ENCODE peak calls at places on chromosomes 2 and 18, in seven cellular contexts. One of them, this sample, is unnamed.
A peak's percentile ranks its signal among the peaks of the same experiment; 100 is the strongest.

GRCh38 chr2:20300656-20301055 is 50.0 kb downstream of the PUM2 start:
- DNase-seq in PC-3: no peak
- DNase-seq in PC-9: no peak
- DNase-seq in fibroblast of lung: no peak
- DNase-seq in tibial artery: no peak
- DNase-seq in mesendoderm: peak; percentile 70
- DNase-seq in sigmoid colon: no peak
- DNase-seq in this sample: no peak

GRCh38 chr2:220198911-220199310 is 571.5 kb downstream of the SLC4A3 start:
- DNase-seq in PC-3: peak; percentile 83
- DNase-seq in PC-9: peak; percentile 77
- DNase-seq in fibroblast of lung: peak; percentile 93
- DNase-seq in tibial artery: peak; percentile 29
- DNase-seq in mesendoderm: no peak
- DNase-seq in sigmoid colon: no peak
- DNase-seq in this sample: no peak

GRCh38 chr18:58856881-58857280 is 7.8 kb upstream of the ZNF532 start:
- DNase-seq in PC-3: peak; percentile 85
- DNase-seq in PC-9: peak; percentile 76
- DNase-seq in fibroblast of lung: peak; percentile 60
- DNase-seq in tibial artery: no peak
- DNase-seq in mesendoderm: no peak
- DNase-seq in sigmoid colon: peak; percentile 33
- DNase-seq in this sample: no peak

GRCh38 chr2:112811841-112812306 is 24.7 kb downstream of the IL1B start:
- DNase-seq in PC-3: peak; percentile 78
- DNase-seq in PC-9: no peak
- DNase-seq in fibroblast of lung: peak; percentile 64
- DNase-seq in tibial artery: no peak
- DNase-seq in mesendoderm: peak; percentile 51
- DNase-seq in sigmoid colon: no peak
- DNase-seq in this sample: no peak

GRCh38 chr18:68299906-68300305 is 415.0 kb downstream of the TMX3 start:
- DNase-seq in PC-3: peak; percentile 90
- DNase-seq in PC-9: no peak
- DNase-seq in fibroblast of lung: no peak
- DNase-seq in tibial artery: no peak
- DNase-seq in mesendoderm: no peak
- DNase-seq in sigmoid colon: no peak
- DNase-seq in this sample: no peak

GRCh38 chr2:172865422-172865821 is 129.8 kb downstream of the RAPGEF4 start:
- DNase-seq in PC-3: peak; percentile 39
- DNase-seq in PC-9: no peak
- DNase-seq in fibroblast of lung: peak; percentile 11
- DNase-seq in tibial artery: no peak
- DNase-seq in mesendoderm: peak; percentile 29
- DNase-seq in sigmoid colon: no peak
- DNase-seq in this sample: no peak

GRCh38 chr2:96771792-96772618 is 11.3 kb downstream of the CNNM4 start:
- DNase-seq in PC-3: peak; percentile 91
- DNase-seq in PC-9: peak; percentile 94
- DNase-seq in fibroblast of lung: no peak
- DNase-seq in tibial artery: no peak
- DNase-seq in mesendoderm: peak; percentile 62
- DNase-seq in sigmoid colon: no peak
- DNase-seq in this sample: no peak

GRCh38 chr2:224712346-224712745 is 3.8 kb downstream of the CCDC195 start:
- DNase-seq in PC-3: no peak
- DNase-seq in PC-9: no peak
- DNase-seq in fibroblast of lung: peak; percentile 7
- DNase-seq in tibial artery: no peak
- DNase-seq in mesendoderm: no peak
- DNase-seq in sigmoid colon: no peak
- DNase-seq in this sample: no peak

GRCh38 chr2:85898881-85899280 is 10.1 kb upstream of the ST3GAL5 start:
- DNase-seq in PC-3: no peak
- DNase-seq in PC-9: no peak
- DNase-seq in fibroblast of lung: no peak
- DNase-seq in tibial artery: no peak
- DNase-seq in mesendoderm: no peak
- DNase-seq in sigmoid colon: no peak
- DNase-seq in this sample: no peak

GRCh38 chr2:191846787-191847620 is at the start of gene CAVIN2:
- DNase-seq in PC-3: peak; percentile 60
- DNase-seq in PC-9: no peak
- DNase-seq in fibroblast of lung: peak; percentile 96
- DNase-seq in tibial artery: peak; percentile 62
- DNase-seq in mesendoderm: peak; percentile 53
- DNase-seq in sigmoid colon: peak; percentile 90
- DNase-seq in this sample: peak; percentile 70

GRCh38 chr2:240375024-240375645 is 60.3 kb upstream of the GPC1 start:
- DNase-seq in PC-3: no peak
- DNase-seq in PC-9: no peak
- DNase-seq in fibroblast of lung: no peak
- DNase-seq in tibial artery: no peak
- DNase-seq in mesendoderm: no peak
- DNase-seq in sigmoid colon: no peak
- DNase-seq in this sample: no peak

GRCh38 chr2:135150711-135151110 is 98.6 kb downstream of the RAB3GAP1 start:
- DNase-seq in PC-3: peak; percentile 50
- DNase-seq in PC-9: peak; percentile 48
- DNase-seq in fibroblast of lung: no peak
- DNase-seq in tibial artery: no peak
- DNase-seq in mesendoderm: no peak
- DNase-seq in sigmoid colon: no peak
- DNase-seq in this sample: no peak

GRCh38 chr2:56088411-56088810 is 95.4 kb upstream of the CCDC85A start:
- DNase-seq in PC-3: peak; percentile 7
- DNase-seq in PC-9: no peak
- DNase-seq in fibroblast of lung: no peak
- DNase-seq in tibial artery: no peak
- DNase-seq in mesendoderm: no peak
- DNase-seq in sigmoid colon: no peak
- DNase-seq in this sample: no peak

GRCh38 chr2:19722486-19723420 is 179.0 kb downstream of the TTC32 start:
- DNase-seq in PC-3: no peak
- DNase-seq in PC-9: no peak
- DNase-seq in fibroblast of lung: no peak
- DNase-seq in tibial artery: no peak
- DNase-seq in mesendoderm: no peak
- DNase-seq in sigmoid colon: peak; percentile 55
- DNase-seq in this sample: no peak

GRCh38 chr2:113128386-113128664 is 927 bp downstream of the IL1RN start:
- DNase-seq in PC-3: no peak
- DNase-seq in PC-9: no peak
- DNase-seq in fibroblast of lung: no peak
- DNase-seq in tibial artery: no peak
- DNase-seq in mesendoderm: no peak
- DNase-seq in sigmoid colon: no peak
- DNase-seq in this sample: no peak

GRCh38 chr2:188307850-188308283 is 16.2 kb downstream of the GULP1 start:
- DNase-seq in PC-3: peak; percentile 71
- DNase-seq in PC-9: no peak
- DNase-seq in fibroblast of lung: no peak
- DNase-seq in tibial artery: no peak
- DNase-seq in mesendoderm: no peak
- DNase-seq in sigmoid colon: no peak
- DNase-seq in this sample: no peak

GRCh38 chr2:68612765-68613519 is 30.4 kb upstream of the PROKR1 start:
- DNase-seq in PC-3: no peak
- DNase-seq in PC-9: no peak
- DNase-seq in fibroblast of lung: no peak
- DNase-seq in tibial artery: no peak
- DNase-seq in mesendoderm: no peak
- DNase-seq in sigmoid colon: no peak
- DNase-seq in this sample: no peak

GRCh38 chr2:56202722-56203121 is 18.9 kb downstream of the CCDC85A start:
- DNase-seq in PC-3: no peak
- DNase-seq in PC-9: no peak
- DNase-seq in fibroblast of lung: no peak
- DNase-seq in tibial artery: no peak
- DNase-seq in mesendoderm: no peak
- DNase-seq in sigmoid colon: no peak
- DNase-seq in this sample: no peak

GRCh38 chr18:14089781-14090180 is 42.5 kb downstream of the ZNF519 start:
- DNase-seq in PC-3: peak; percentile 35
- DNase-seq in PC-9: no peak
- DNase-seq in fibroblast of lung: no peak
- DNase-seq in tibial artery: no peak
- DNase-seq in mesendoderm: peak; percentile 68
- DNase-seq in sigmoid colon: no peak
- DNase-seq in this sample: no peak

GRCh38 chr18:634551-635045 is 22.9 kb upstream of the TYMS start:
- DNase-seq in PC-3: peak; percentile 51
- DNase-seq in PC-9: no peak
- DNase-seq in fibroblast of lung: no peak
- DNase-seq in tibial artery: no peak
- DNase-seq in mesendoderm: peak; percentile 28
- DNase-seq in sigmoid colon: no peak
- DNase-seq in this sample: no peak

GRCh38 chr2:85631316-85631715 is 15.3 kb downstream of the USP39 start:
- DNase-seq in PC-3: no peak
- DNase-seq in PC-9: no peak
- DNase-seq in fibroblast of lung: no peak
- DNase-seq in tibial artery: no peak
- DNase-seq in mesendoderm: no peak
- DNase-seq in sigmoid colon: no peak
- DNase-seq in this sample: no peak

GRCh38 chr2:210363261-210363660 is 48.3 kb upstream of the MYL1 start:
- DNase-seq in PC-3: peak; percentile 26
- DNase-seq in PC-9: no peak
- DNase-seq in fibroblast of lung: no peak
- DNase-seq in tibial artery: no peak
- DNase-seq in mesendoderm: peak; percentile 80
- DNase-seq in sigmoid colon: no peak
- DNase-seq in this sample: no peak

GRCh38 chr18:61851940-61852451 is 40.8 kb downstream of the RNF152 start:
- DNase-seq in PC-3: no peak
- DNase-seq in PC-9: no peak
- DNase-seq in fibroblast of lung: peak; percentile 25
- DNase-seq in tibial artery: no peak
- DNase-seq in mesendoderm: no peak
- DNase-seq in sigmoid colon: no peak
- DNase-seq in this sample: no peak

GRCh38 chr18:48901145-48902022 is 49.4 kb downstream of the SMAD7 start:
- DNase-seq in PC-3: no peak
- DNase-seq in PC-9: no peak
- DNase-seq in fibroblast of lung: no peak
- DNase-seq in tibial artery: peak; percentile 20
- DNase-seq in mesendoderm: no peak
- DNase-seq in sigmoid colon: no peak
- DNase-seq in this sample: no peak

GRCh38 chr2:88517759-88518201 is 65.3 kb upstream of the FOXI3 start:
- DNase-seq in PC-3: no peak
- DNase-seq in PC-9: no peak
- DNase-seq in fibroblast of lung: no peak
- DNase-seq in tibial artery: no peak
- DNase-seq in mesendoderm: peak; percentile 89
- DNase-seq in sigmoid colon: no peak
- DNase-seq in this sample: no peak

GRCh38 chr18:3773303-3773702 is 323.3 kb downstream of the TGIF1 start:
- DNase-seq in PC-3: peak; percentile 57
- DNase-seq in PC-9: peak; percentile 52
- DNase-seq in fibroblast of lung: peak; percentile 66
- DNase-seq in tibial artery: no peak
- DNase-seq in mesendoderm: no peak
- DNase-seq in sigmoid colon: no peak
- DNase-seq in this sample: no peak
- H3K27ac ChIP-seq in PC-3: no peak overlapping the region
- H3K27ac ChIP-seq in PC-9: no peak overlapping the region
- H3K27ac ChIP-seq in fibroblast of lung: no peak overlapping the region
- H3K27ac ChIP-seq in tibial artery: no peak overlapping the region
- H3K27ac ChIP-seq in mesendoderm: no peak overlapping the region
- H3K27ac ChIP-seq in sigmoid colon: no peak overlapping the region
- H3K27ac ChIP-seq in this sample: no peak overlapping the region

GRCh38 chr2:36480028-36480427 is 117.9 kb downstream of the FEZ2 start:
- DNase-seq in PC-3: no peak
- DNase-seq in PC-9: no peak
- DNase-seq in fibroblast of lung: no peak
- DNase-seq in tibial artery: no peak
- DNase-seq in mesendoderm: no peak
- DNase-seq in sigmoid colon: no peak
- DNase-seq in this sample: no peak
- H3K27ac ChIP-seq in PC-3: no peak overlapping the region
- H3K27ac ChIP-seq in PC-9: no peak overlapping the region
- H3K27ac ChIP-seq in fibroblast of lung: no peak overlapping the region
- H3K27ac ChIP-seq in tibial artery: peak overlapping the region; percentile 74
- H3K27ac ChIP-seq in mesendoderm: no peak overlapping the region
- H3K27ac ChIP-seq in sigmoid colon: peak overlapping the region; percentile 7
- H3K27ac ChIP-seq in this sample: peak overlapping the region; percentile 88

GRCh38 chr2:36245632-36246031 is 109.9 kb upstream of the CRIM1 start:
- DNase-seq in PC-3: no peak
- DNase-seq in PC-9: no peak
- DNase-seq in fibroblast of lung: no peak
- DNase-seq in tibial artery: no peak
- DNase-seq in mesendoderm: no peak
- DNase-seq in sigmoid colon: no peak
- DNase-seq in this sample: no peak
- H3K27ac ChIP-seq in PC-3: no peak overlapping the region
- H3K27ac ChIP-seq in PC-9: no peak overlapping the region
- H3K27ac ChIP-seq in fibroblast of lung: no peak overlapping the region
- H3K27ac ChIP-seq in tibial artery: no peak overlapping the region
- H3K27ac ChIP-seq in mesendoderm: no peak overlapping the region
- H3K27ac ChIP-seq in sigmoid colon: no peak overlapping the region
- H3K27ac ChIP-seq in this sample: no peak overlapping the region

GRCh38 chr2:152336103-152336853 is 1.3 kb downstream of the FMNL2 start:
- DNase-seq in PC-3: peak; percentile 59
- DNase-seq in PC-9: peak; percentile 41
- DNase-seq in fibroblast of lung: peak; percentile 47
- DNase-seq in tibial artery: peak; percentile 83
- DNase-seq in mesendoderm: peak; percentile 72
- DNase-seq in sigmoid colon: peak; percentile 84
- DNase-seq in this sample: peak; percentile 77

GRCh38 chr2:152336854-152337510 is 2.0 kb downstream of the FMNL2 start:
- DNase-seq in PC-3: peak; percentile 11
- DNase-seq in PC-9: no peak
- DNase-seq in fibroblast of lung: peak; percentile 58
- DNase-seq in tibial artery: peak; percentile 32
- DNase-seq in mesendoderm: peak; percentile 55
- DNase-seq in sigmoid colon: peak; percentile 89
- DNase-seq in this sample: no peak

GRCh38 chr2:152335851-152336102 is 803 bp downstream of the FMNL2 start:
- DNase-seq in PC-3: no peak
- DNase-seq in PC-9: no peak
- DNase-seq in fibroblast of lung: no peak
- DNase-seq in tibial artery: peak; percentile 24
- DNase-seq in mesendoderm: no peak
- DNase-seq in sigmoid colon: no peak
- DNase-seq in this sample: no peak

GRCh38 chr2:152335016-152335850 is at the start of gene FMNL2:
- DNase-seq in PC-3: peak; percentile 84
- DNase-seq in PC-9: peak; percentile 69
- DNase-seq in fibroblast of lung: peak; percentile 72
- DNase-seq in tibial artery: peak; percentile 89
- DNase-seq in mesendoderm: peak; percentile 96
- DNase-seq in sigmoid colon: peak; percentile 91
- DNase-seq in this sample: peak; percentile 92

DNA sequence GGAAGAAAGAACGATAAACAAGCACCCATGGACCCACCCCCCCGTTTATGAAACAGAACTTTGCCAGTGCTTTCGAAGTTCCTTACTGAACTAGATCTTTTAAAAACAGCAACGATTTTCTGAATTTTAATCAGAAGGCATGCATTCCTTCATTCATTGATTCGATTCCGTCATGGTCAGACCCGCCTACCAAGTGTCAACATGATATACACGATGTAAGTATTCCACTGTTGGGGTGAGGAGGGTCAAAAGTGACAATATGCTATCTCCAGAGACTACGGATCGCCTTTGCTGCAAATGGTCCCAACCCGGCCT is 316 bp upstream of the FMNL2 start:
- DNase-seq in PC-3: no peak
- DNase-seq in PC-9: no peak
- DNase-seq in fibroblast of lung: no peak
- DNase-seq in tibial artery: no peak
- DNase-seq in mesendoderm: no peak
- DNase-seq in sigmoid colon: no peak
- DNase-seq in this sample: no peak
- H3K27ac ChIP-seq in PC-3: no peak overlapping the region
- H3K27ac ChIP-seq in PC-9: no peak overlapping the region
- H3K27ac ChIP-seq in fibroblast of lung: no peak overlapping the region
- H3K27ac ChIP-seq in tibial artery: peak overlapping the region; percentile 93
- H3K27ac ChIP-seq in mesendoderm: no peak overlapping the region
- H3K27ac ChIP-seq in sigmoid colon: peak overlapping the region; percentile 83
- H3K27ac ChIP-seq in this sample: peak overlapping the region; percentile 87